ENCODE peak calls at places on chromosomes 6 and 20, in four cellular contexts. Z is HCT116, O is fibroblast of mammary gland, R is WTC11. H is an unnamed sample.

GRCh38 chr6:153125032-153125431 is 6.0 kb downstream of the RGS17 start:
- DNase-seq in Z (no peak), O (no peak), R (no peak), H (no peak)

GRCh38 chr6:13507306-13507855 is 20.0 kb upstream of the GFOD1 start:
- DNase-seq in Z (no peak), O (no peak), R (no peak), H (no peak)

GRCh38 chr6:149846321-149846720 is 17.8 kb downstream of the LRP11 start:
- DNase-seq in Z (no peak), O (peak), R (no peak), H (no peak)

GRCh38 chr6:39646751-39647420 is 78.3 kb downstream of the KIF6 start:
- DNase-seq in Z (no peak), O (no peak), R (no peak), H (no peak)

GRCh38 chr20:35048739-35049138 is 43.9 kb downstream of the TRPC4AP start:
- DNase-seq in Z (no peak), O (no peak), R (no peak), H (no peak)

GRCh38 chr6:163193326-163193725 is 221.2 kb upstream of the QKI start:
- DNase-seq in Z (no peak), O (no peak), R (no peak), H (no peak)

GRCh38 chr6:12111271-12111670 is 99.2 kb downstream of the HIVEP1 start:
- DNase-seq in Z (no peak), O (no peak), R (no peak), H (no peak)

GRCh38 chr6:45812937-45813336 is 202.7 kb downstream of the CLIC5 start:
- DNase-seq in Z (no peak), O (no peak), R (no peak), H (no peak)

GRCh38 chr20:34579191-34579661 is 20.7 kb downstream of the MAP1LC3A start:
- DNase-seq in Z (peak), O (peak), R (no peak), H (peak)

GRCh38 chr6:145809211-145809610 is 5.4 kb downstream of the FBXO30 start:
- DNase-seq in Z (no peak), O (no peak), R (no peak), H (no peak)

GRCh38 chr20:44396790-44397189 is 41.3 kb downstream of the HNF4A start:
- DNase-seq in Z (no peak), O (no peak), R (no peak), H (no peak)

GRCh38 chr6:54654376-54654775 is 192.2 kb upstream of the FAM83B start:
- DNase-seq in Z (no peak), O (no peak), R (no peak), H (no peak)

GRCh38 chr6:38722727-38723334 is 7.7 kb downstream of the DNAH8 start:
- DNase-seq in Z (no peak), O (no peak), R (no peak), H (no peak)

GRCh38 chr6:19759117-19759880 is 77.9 kb upstream of the ID4 start:
- DNase-seq in Z (no peak), O (peak), R (no peak), H (peak)

GRCh38 chr20:3745686-3746173 is 13.2 kb downstream of the HSPA12B start:
- DNase-seq in Z (no peak), O (no peak), R (no peak), H (no peak)

GRCh38 chr6:20404641-20405032 is 3.0 kb downstream of the E2F3 start:
- DNase-seq in Z (peak), O (peak), R (peak), H (peak)

GRCh38 chr6:137552809-137553208 is 58.6 kb upstream of the OLIG3 start:
- DNase-seq in Z (no peak), O (no peak), R (no peak), H (no peak)

GRCh38 chr6:52598123-52598823 is 21.4 kb upstream of the TRAM2 start:
- DNase-seq in Z (peak), O (peak), R (peak), H (no peak)

GRCh38 chr20:11394145-11394833 is 523.4 kb upstream of the BTBD3 start:
- DNase-seq in Z (no peak), O (peak), R (no peak), H (peak)

GRCh38 chr6:134077301-134077700 is 24.9 kb upstream of the SLC2A12 start:
- DNase-seq in Z (no peak), O (no peak), R (no peak), H (no peak)

GRCh38 chr6:1729752-1730140 is 120.0 kb downstream of the FOXC1 start:
- DNase-seq in Z (no peak), O (no peak), R (no peak), H (no peak)

GRCh38 chr20:7399114-7399513 is 541.1 kb downstream of the HAO1 start:
- DNase-seq in Z (no peak), O (no peak), R (no peak), H (no peak)

GRCh38 chr20:11195899-11196558 is 522.2 kb upstream of the JAG1 start:
- DNase-seq in Z (no peak), O (peak), R (no peak), H (peak)

GRCh38 chr20:50191566-50192363 is 1.1 kb downstream of the CEBPB start:
- DNase-seq in Z (no peak), O (no peak), R (peak), H (no peak)
- TF ChIP-seq CTCF in Z (no peak), O (no peak), R (no peak), H (peak)

GRCh38 chr20:52536841-52537400 is 345.3 kb upstream of the ZFP64 start:
- DNase-seq in Z (no peak), O (no peak), R (no peak), H (no peak)

GRCh38 chr20:52540489-52540888 is 348.9 kb upstream of the ZFP64 start:
- DNase-seq in Z (no peak), O (no peak), R (no peak), H (no peak)

GRCh38 chr20:52536040-52536439 is 344.5 kb upstream of the ZFP64 start:
- DNase-seq in Z (no peak), O (no peak), R (no peak), H (no peak)

DNA sequence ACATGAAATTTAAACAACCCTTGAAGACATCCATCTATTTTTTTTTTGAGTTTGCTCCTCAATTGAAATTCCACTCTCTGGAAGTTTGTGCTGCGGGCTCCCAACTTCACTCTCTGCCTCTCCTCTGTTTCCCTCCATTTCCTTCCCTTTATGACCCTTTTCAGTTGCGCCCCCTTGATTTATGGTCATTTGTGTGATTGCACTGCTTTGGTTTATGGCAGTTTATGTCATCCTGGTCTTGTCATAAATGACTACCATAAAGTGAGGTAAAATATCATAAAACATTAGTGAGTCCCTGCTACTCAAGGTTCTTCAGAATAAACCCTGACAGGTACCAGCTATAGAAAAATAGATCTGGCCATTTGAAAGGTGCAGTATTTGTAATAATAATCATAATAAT is 348.3 kb upstream of the ZFP64 start:
- DNase-seq in Z (no peak), O (no peak), R (no peak), H (no peak)
- TF ChIP-seq CTCF in Z (no peak), O (no peak), R (no peak), H (peak)

GRCh38 chr6:132218063-132218696 is 183.1 kb downstream of the MOXD1 start:
- DNase-seq in Z (peak), O (peak), R (no peak), H (peak)
- TF ChIP-seq CTCF in Z (peak), O (peak), R (no peak), H (peak)

GRCh38 chr20:37758332-37758731 is 64.5 kb downstream of the CTNNBL1 start:
- DNase-seq in Z (no peak), O (no peak), R (peak), H (no peak)
- TF ChIP-seq CTCF in Z (peak), O (no peak), R (peak), H (peak)

GRCh38 chr6:51489133-51489532 is 598.3 kb downstream of the PKHD1 start:
- DNase-seq in Z (no peak), O (no peak), R (no peak), H (no peak)

GRCh38 chr6:51490101-51490500 is 597.3 kb downstream of the PKHD1 start:
- DNase-seq in Z (no peak), O (no peak), R (no peak), H (no peak)

GRCh38 chr6:51495806-51496380 is 591.5 kb downstream of the PKHD1 start:
- DNase-seq in Z (no peak), O (no peak), R (no peak), H (no peak)

GRCh38 chr6:51495016-51495805 is 592.2 kb downstream of the PKHD1 start:
- DNase-seq in Z (no peak), O (no peak), R (peak), H (no peak)

DNA sequence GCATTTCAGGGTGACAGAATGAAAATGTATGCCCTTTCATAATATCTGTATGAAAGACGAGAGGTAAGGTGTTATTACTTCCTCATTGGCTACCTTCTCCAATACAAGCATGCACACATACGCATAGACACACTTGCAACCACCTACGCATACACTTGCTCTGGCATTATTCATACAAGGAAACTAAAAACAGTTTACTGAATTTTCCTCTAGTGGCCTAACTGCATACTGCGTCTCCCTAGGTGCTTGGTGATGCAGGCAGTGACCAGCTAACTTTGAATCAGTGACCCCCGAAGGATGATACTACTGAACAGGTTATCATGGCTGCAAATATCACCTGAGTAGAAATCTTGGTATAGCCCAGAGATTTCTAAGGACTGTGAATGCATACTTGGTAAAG is 593.1 kb downstream of the PKHD1 start:
- DNase-seq in Z (no peak), O (no peak), R (no peak), H (no peak)
- TF ChIP-seq CTCF in Z (no peak), O (no peak), R (no peak), H (peak)

DNA sequence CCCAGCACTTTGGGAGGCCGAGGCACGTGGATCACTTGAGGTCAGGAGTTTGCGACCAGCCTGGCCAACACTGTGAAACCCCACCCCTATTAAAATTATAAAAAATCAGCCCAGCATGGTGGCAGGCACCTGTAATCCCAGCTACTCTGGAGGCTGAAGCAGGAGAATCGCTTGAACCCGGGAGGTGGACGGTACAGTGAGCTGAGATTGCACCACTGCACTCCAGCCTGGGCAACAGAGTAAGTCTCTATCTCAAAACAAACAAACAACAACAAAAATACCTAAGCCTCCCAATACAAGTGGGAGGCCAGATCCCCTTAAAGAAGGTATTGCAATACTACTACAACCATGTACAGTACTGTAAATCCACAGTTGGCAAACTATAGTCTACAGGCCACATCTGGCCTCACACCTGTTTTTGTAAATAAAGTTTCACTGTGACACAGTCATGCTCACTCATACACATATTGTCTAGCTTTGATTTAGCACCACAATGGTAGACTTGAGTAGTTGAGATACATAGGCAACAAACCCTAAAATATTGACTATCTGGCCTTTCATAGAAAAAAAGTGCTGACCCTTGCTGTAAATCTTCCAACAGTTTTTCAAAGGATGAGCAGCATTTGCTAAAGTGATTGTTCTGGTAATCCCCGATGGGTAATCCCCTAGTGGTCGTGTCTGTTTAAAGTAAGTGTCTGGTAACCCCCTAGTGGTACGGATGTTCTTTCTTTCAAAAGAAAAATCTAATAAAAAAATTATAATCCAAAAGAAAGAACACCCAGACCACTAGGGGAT is 202.0 kb downstream of the RNGTT start:
- DNase-seq in Z (no peak), O (no peak), R (no peak), H (no peak)
- TF ChIP-seq CTCF in Z (no peak), O (no peak), R (no peak), H (no peak)